ENCODE peak calls at places on chromosomes 2 and 18, in five cellular contexts. J, P, Y, L and X are unnamed samples. For H4K20me1, the result is how much of the 10 kb centered on the place peaks cover.

GRCh38 chr2:86336350-86337234 is 834 bp downstream of the REEP1 start:
- DNase-seq in J (no peak), P (no peak), Y (no peak), L (peak), X (peak)

GRCh38 chr2:23435250-23436035 is 50.5 kb downstream of the KLHL29 start:
- DNase-seq in J (no peak), P (no peak), Y (no peak), L (no peak), X (no peak)

GRCh38 chr2:16281451-16282330 is 341.3 kb downstream of the MYCN start:
- DNase-seq in J (peak), P (no peak), Y (peak), L (peak), X (peak)

GRCh38 chr2:128376241-128377041 is 57.8 kb upstream of the HS6ST1 start:
- DNase-seq in J (no peak), P (no peak), Y (peak), L (no peak), X (no peak)

GRCh38 chr2:64524604-64525322 is 635 bp downstream of the AFTPH start:
- DNase-seq in J (no peak), P (peak), Y (no peak), L (peak), X (peak)

GRCh38 chr2:151437630-151438029 is 27.9 kb downstream of the RIF1 start:
- DNase-seq in J (no peak), P (peak), Y (no peak), L (peak), X (peak)

GRCh38 chr2:218983263-218983970 is 1.6 kb downstream of the FEV start:
- DNase-seq in J (no peak), P (no peak), Y (no peak), L (peak), X (no peak)

GRCh38 chr2:159131882-159132281 is 154.6 kb downstream of the WDSUB1 start:
- DNase-seq in J (no peak), P (peak), Y (no peak), L (no peak), X (peak)

DNA sequence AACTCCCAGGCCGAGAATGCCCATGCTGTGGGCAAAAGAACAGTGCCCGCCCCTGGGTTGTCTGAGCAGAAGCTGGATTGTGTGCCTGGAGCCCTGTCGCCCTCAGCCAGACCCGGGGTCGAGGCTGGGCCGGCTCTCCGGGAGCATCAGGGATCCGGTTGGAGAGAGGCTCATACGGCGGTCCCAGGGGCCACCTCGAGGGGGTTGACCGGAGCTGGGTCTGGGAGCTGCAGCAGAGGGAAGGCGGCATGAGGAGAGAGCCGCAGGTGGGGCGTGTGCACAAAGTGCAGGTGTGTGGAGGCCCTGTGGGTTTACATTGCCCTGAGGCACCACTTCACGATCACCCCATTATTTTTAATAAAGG is 39.5 kb downstream of the MBP start:
- DNase-seq in J (no peak), P (no peak), Y (no peak), L (no peak), X (no peak)
- H3K4me2 ChIP-seq in J (no peak), P (no peak), Y (no peak), L (no peak), X (no peak)

GRCh38 chr2:9973691-9974090 is 22.2 kb downstream of the GRHL1 start:
- DNase-seq in J (no peak), P (no peak), Y (no peak), L (no peak), X (no peak)
- H4K20me1 ChIP-seq in J (under half), P (under half), Y (under half), L (under half), X (under half)

GRCh38 chr18:49813321-49814146 is at the start of gene ACAA2:
- DNase-seq in J (no peak), P (peak), Y (peak), L (peak), X (peak)
- H3K4me2 ChIP-seq in J (peak), P (peak), Y (peak), L (peak), X (peak)

GRCh38 chr2:47898089-47898731 is 8.1 kb downstream of the FBXO11 start:
- DNase-seq in J (no peak), P (no peak), Y (no peak), L (no peak), X (no peak)
- H4K20me1 ChIP-seq in J (under half), P (half or more), Y (under half), L (under half), X (half or more)

GRCh38 chr18:79421275-79421857 is 25.6 kb downstream of the NFATC1 start:
- DNase-seq in J (no peak), P (no peak), Y (no peak), L (no peak), X (no peak)

GRCh38 chr18:79422022-79422782 is 26.5 kb downstream of the NFATC1 start:
- DNase-seq in J (no peak), P (peak), Y (no peak), L (no peak), X (no peak)

GRCh38 chr18:79418236-79418635 is 22.5 kb downstream of the NFATC1 start:
- DNase-seq in J (no peak), P (no peak), Y (no peak), L (no peak), X (no peak)

GRCh38 chr18:79418642-79419041 is 22.9 kb downstream of the NFATC1 start:
- DNase-seq in J (no peak), P (no peak), Y (no peak), L (no peak), X (no peak)

DNA sequence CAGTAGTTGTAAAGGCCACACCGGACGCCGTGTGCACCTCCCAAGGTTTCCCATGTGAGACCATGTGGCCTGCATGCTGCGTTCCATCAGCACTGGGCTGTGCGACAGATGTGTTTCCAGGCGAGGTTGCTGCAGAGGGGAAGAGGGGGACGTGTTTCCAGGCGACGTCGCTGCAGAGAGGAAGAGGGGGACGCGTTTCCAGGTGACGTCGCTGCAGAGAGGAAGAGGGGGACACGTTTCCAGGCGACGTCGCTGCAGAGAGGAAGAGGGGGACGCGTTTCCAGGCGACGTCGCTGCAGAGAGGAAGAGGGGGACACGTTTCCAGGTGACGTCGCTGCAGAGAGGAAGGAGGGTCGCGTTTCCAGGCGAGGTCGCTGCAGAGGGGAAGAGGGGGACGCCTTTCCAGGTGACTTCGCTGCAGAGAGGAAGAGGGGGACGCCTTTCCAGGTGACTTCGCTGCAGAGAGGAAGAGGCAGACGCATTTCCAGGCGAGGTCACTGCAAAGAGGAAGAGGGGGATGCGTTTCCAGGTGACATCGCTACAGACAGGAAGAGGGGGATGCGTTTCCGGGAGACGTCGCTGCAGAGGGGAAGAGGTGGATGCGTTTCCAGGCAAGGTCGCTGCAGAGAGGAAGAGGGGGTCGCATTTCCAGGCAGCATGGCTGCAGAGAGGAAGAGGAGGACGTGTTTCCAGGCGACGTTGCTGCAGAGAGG is 24.5 kb downstream of the NFATC1 start:
- DNase-seq in J (no peak), P (no peak), Y (no peak), L (no peak), X (no peak)
- H3K4me2 ChIP-seq in J (no peak), P (no peak), Y (no peak), L (no peak), X (no peak)

GRCh38 chr2:9230051-9230802 is 23.6 kb downstream of the ASAP2 start:
- DNase-seq in J (no peak), P (peak), Y (no peak), L (no peak), X (no peak)

GRCh38 chr2:9232886-9233285 is 26.3 kb downstream of the ASAP2 start:
- DNase-seq in J (no peak), P (peak), Y (peak), L (no peak), X (no peak)

GRCh38 chr2:9230881-9231280 is 24.3 kb downstream of the ASAP2 start:
- DNase-seq in J (no peak), P (no peak), Y (no peak), L (no peak), X (no peak)

GRCh38 chr2:9232166-9232479 is 25.5 kb downstream of the ASAP2 start:
- DNase-seq in J (no peak), P (no peak), Y (no peak), L (no peak), X (no peak)

DNA sequence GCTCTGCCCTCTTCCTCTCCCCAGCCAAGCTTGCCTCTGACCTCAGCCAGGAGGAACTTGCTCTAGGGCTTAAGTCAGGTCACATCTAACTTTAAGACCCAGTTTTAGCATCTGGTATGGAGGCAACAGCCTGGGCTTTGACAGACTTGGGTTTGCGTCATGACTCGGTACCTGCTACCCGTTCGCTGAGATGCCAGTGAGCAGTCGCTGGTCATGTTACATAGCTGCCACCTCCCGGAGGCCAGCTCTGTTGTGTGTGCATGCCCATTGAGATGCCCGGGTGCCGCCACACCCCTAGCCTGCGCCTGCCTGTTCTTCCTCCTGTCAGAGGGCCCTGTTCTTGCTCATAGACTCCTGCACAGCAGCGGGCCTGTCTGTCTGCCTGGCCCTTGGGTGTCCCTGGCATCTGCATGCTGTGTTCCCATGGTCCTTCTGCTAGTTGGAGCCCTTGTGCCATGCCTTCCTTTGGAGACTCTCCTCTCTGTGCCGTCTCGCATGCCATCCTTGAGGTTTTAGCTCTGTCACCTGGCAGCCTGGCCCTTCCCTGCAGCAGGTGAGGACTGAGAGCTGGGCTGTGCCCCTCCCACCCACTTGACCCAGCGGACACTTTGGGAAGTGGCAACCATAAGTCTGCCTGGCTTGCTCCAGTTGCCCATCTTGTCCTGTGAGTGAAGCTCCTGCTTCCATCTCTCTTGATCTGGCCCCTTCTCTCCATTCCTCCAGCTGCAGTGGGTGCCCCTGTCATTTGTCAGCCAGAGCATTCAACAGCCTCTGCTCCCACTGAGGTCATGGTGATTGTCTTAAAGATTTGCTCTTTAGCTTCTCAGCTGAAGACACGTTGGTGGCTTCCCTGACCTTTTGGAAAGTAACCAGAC is 24.9 kb downstream of the ASAP2 start:
- DNase-seq in J (no peak), P (no peak), Y (no peak), L (no peak), X (no peak)
- H4K20me1 ChIP-seq in J (under half), P (half or more), Y (under half), L (under half), X (under half)